ENCODE peak calls at places on chromosomes 16 and 17, in six cellular contexts. F is neuronal stem cell, T is H9, R is H1, L is mesenchymal stem cell, H is IMR-90. N is an unnamed sample.

GRCh38 chr17:40293363-40293762 is 5.7 kb downstream of the CDC6 start:
- DNase-seq in T (no peak), L (peak), R (no peak), H (no peak), F (no peak), N (no peak)

GRCh38 chr17:40178660-40179059 is 1.4 kb downstream of the RAPGEFL1 start:
- DNase-seq in F (no peak), T (no peak), L (no peak), R (no peak), H (no peak), N (no peak)

GRCh38 chr16:80627108-80627507 is 86.3 kb downstream of the DYNLRB2 start:
- DNase-seq in H (no peak), T (no peak), R (no peak), L (no peak), F (no peak), N (no peak)

GRCh38 chr17:45371414-45372324 is 54.8 kb upstream of the MAP3K14 start:
- DNase-seq in H (peak), T (peak), R (peak), F (peak), L (peak), N (peak)

GRCh38 chr16:11534262-11534661 is 52.5 kb downstream of the LITAF start:
- DNase-seq in F (no peak), T (no peak), R (no peak), H (no peak), L (no peak), N (no peak)

GRCh38 chr16:22117666-22118065 is 25.3 kb downstream of the VWA3A start:
- DNase-seq in T (no peak), R (no peak), L (no peak), H (no peak), F (no peak), N (no peak)

GRCh38 chr17:35161281-35161761 is 13.7 kb downstream of the UNC45B start:
- DNase-seq in L (no peak), T (no peak), R (no peak), F (no peak), H (no peak), N (no peak)

GRCh38 chr17:80811181-80812105 is 180.2 kb upstream of the CHMP6 start:
- DNase-seq in L (no peak), R (no peak), T (peak), F (no peak), H (no peak), N (no peak)

GRCh38 chr16:88062341-88062861 is 111.2 kb downstream of the BANP start:
- DNase-seq in F (peak), T (no peak), L (peak), H (peak), R (no peak), N (no peak)

GRCh38 chr16:57801856-57802634 is at the start of gene KIFC3:
- DNase-seq in L (peak), F (no peak), R (no peak), H (peak), T (peak), N (peak)

GRCh38 chr17:58667934-58668597 is 23.8 kb downstream of the TEX14 start:
- DNase-seq in T (no peak), R (no peak), F (no peak), H (peak), L (no peak), N (no peak)

GRCh38 chr17:69314246-69315030 is 12.5 kb downstream of the ABCA5 start:
- DNase-seq in H (no peak), L (no peak), T (no peak), R (no peak), F (peak), N (no peak)

GRCh38 chr16:1545044-1545736 is 11.7 kb downstream of the TMEM204 start:
- DNase-seq in F (no peak), T (no peak), H (no peak), L (peak), R (no peak), N (no peak)

GRCh38 chr17:19508327-19508867 is 25.3 kb upstream of the SLC47A1 start:
- DNase-seq in R (no peak), H (no peak), F (no peak), L (no peak), T (peak), N (peak)

DNA sequence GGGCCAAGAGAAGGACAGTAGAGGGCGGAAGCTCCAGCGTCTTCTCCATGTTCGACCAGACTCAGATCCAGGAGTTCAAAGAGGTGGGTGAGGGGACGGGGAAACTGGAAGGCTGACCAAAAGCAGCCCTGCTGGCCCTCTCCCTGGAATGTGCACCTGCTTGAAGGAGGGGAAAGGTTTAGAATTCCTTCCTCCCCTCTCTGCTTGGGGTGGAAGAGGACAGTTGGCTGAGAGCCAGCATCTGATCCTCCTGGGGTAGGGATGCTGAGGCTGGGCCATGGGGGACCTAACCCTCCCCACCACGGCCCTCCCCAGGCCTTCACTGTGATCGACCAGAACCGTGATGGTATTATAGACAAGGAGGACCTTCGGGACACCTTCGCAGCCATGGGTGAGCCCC is 1.2 kb downstream of the MYL11 start:
- DNase-seq in T (no peak), R (no peak), F (no peak), L (no peak), H (no peak), N (no peak)
- H3K9ac ChIP-seq in T (no peak), R (no peak), F (peak), L (no peak), H (no peak), N (no peak)

DNA sequence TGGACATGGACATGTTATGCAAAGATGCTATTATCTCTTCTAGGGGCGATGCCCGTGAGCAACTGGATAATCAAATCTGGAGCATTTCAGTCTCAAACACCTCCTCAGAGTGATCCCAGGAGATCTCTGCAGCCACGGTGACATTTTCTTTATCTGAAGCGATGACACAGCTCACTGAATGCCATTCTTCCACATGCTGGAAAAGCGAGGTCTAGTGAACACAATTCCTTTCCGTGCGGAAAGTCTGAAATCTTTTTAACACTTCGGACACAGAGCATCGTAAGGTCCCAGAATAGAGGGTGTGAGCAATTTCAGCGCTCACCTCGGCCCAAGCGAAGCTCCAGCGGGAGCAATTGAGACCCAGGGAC is 531 bp upstream of the HASPIN start:
- DNase-seq in F (no peak), L (no peak), T (no peak), R (no peak), H (no peak), N (no peak)
- H3K4ac ChIP-seq in F (no peak), L (no peak), T (no peak), R (peak), H (peak), N (no peak)

GRCh38 chr16:4052096-4052495 is 64.1 kb downstream of the ADCY9 start:
- DNase-seq in L (no peak), T (no peak), H (no peak), R (no peak), F (no peak), N (no peak)

GRCh38 chr16:4052801-4053662 is 63.2 kb downstream of the ADCY9 start:
- DNase-seq in T (no peak), L (peak), R (no peak), H (peak), F (no peak), N (no peak)

GRCh38 chr16:4049031-4049430 is 67.2 kb downstream of the ADCY9 start:
- DNase-seq in F (no peak), T (no peak), L (no peak), R (no peak), H (no peak), N (no peak)

GRCh38 chr16:4053663-4054479 is 62.4 kb downstream of the ADCY9 start:
- DNase-seq in F (no peak), H (peak), T (no peak), R (no peak), L (peak), N (no peak)

GRCh38 chr16:4051591-4051990 is 64.7 kb downstream of the ADCY9 start:
- DNase-seq in R (no peak), F (no peak), H (no peak), T (no peak), L (no peak), N (no peak)
- H3K9ac ChIP-seq in R (no peak), F (no peak), H (no peak), T (no peak), L (no peak), N (no peak)

GRCh38 chr16:84780063-84780462 is 39.7 kb upstream of the CRISPLD2 start:
- DNase-seq in F (no peak), L (no peak), T (no peak), R (no peak), H (no peak), N (no peak)
- H3K4ac ChIP-seq in F (no peak), L (no peak), T (no peak), R (no peak), H (no peak), N (no peak)

DNA sequence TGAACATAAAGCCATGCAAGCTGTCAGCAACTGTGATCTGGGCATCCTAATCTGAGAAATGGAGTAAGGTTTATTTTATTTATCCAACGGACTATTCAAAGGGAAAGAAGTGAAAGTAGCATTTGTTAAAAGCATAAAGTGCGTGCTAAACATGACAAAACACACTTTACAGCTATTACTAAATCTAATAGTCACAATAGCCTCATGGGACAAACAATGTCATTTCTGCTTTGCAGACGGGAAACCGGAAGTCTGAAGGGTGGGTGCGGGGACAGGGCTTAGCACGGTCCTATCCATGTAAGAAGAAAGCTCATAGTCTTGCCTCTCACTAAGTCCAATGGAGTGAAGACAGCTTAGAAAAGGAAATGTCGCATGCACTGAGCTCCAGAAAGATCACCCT is 228.5 kb downstream of the CDH11 start:
- DNase-seq in R (no peak), T (no peak), L (peak), H (peak), F (no peak), N (no peak)
- H3K9ac ChIP-seq in R (no peak), T (no peak), L (peak), H (no peak), F (no peak), N (no peak)

N was measured in mesendoderm.